ENCODE peak calls at places on chromosomes 7 and 10, in eight cellular contexts. K is cardiac muscle cell; N is tibial artery; J is transverse colon; D is SK-N-SH; X is CD8-positive, alpha-beta T cell; T is lower lobe of right lung; E is BJ. I is an unnamed sample.

GRCh38 chr7:6284055-6284400 is 11.6 kb upstream of the CYTH3 start:
- DNase-seq in K (no peak), N (peak; percentile 25), J (no peak), D (no peak), X (no peak), T (no peak), E (no peak), I (peak; percentile 86)

GRCh38 chr10:25556457-25556856 is 377.6 kb upstream of the MYO3A start:
- DNase-seq in K (no peak), N (no peak), J (no peak), D (no peak), X (no peak), T (no peak), E (no peak), I (peak; percentile 95)

GRCh38 chr7:29946428-29947186 is 43.0 kb downstream of the SCRN1 start:
- DNase-seq in K (peak; percentile 42), N (no peak), J (peak; percentile 15), D (peak; percentile 38), X (no peak), T (no peak), E (no peak), I (no peak)

GRCh38 chr7:122684504-122684903 is 14.4 kb downstream of the RNF133 start:
- DNase-seq in K (no peak), N (no peak), J (no peak), D (no peak), X (no peak), T (no peak), E (no peak), I (no peak)

GRCh38 chr10:102157224-102157623 is 5.0 kb downstream of the NOLC1 start:
- DNase-seq in K (no peak), N (no peak), J (no peak), D (no peak), X (no peak), T (no peak), E (no peak), I (no peak)

GRCh38 chr10:11035318-11035920 is 17.7 kb downstream of the CELF2 start:
- DNase-seq in K (no peak), N (no peak), J (peak; percentile 34), D (no peak), X (no peak), T (no peak), E (peak; percentile 17), I (peak; percentile 54)

GRCh38 chr7:152910545-152911013 is 151.0 kb downstream of the ACTR3B start:
- DNase-seq in K (peak; percentile 47), N (no peak), J (no peak), D (no peak), X (no peak), T (no peak), E (no peak), I (no peak)

GRCh38 chr7:150716368-150716767 is at the start of gene GIMAP1:
- DNase-seq in K (no peak), N (no peak), J (peak; percentile 41), D (no peak), X (peak; percentile 59), T (no peak), E (no peak), I (no peak)

GRCh38 chr7:117008849-117009531 is 55.7 kb downstream of the ST7 start:
- DNase-seq in K (no peak), N (no peak), J (no peak), D (no peak), X (no peak), T (no peak), E (peak; percentile 36), I (peak; percentile 49)

GRCh38 chr10:126749030-126749655 is 78.7 kb upstream of the C10orf90 start:
- DNase-seq in K (peak; percentile 82), N (no peak), J (peak; percentile 67), D (peak; percentile 61), X (peak; percentile 22), T (peak; percentile 74), E (peak; percentile 5), I (peak; percentile 40)

GRCh38 chr7:78383096-78383495 is 584.5 kb downstream of the PHTF2 start:
- DNase-seq in K (no peak), N (no peak), J (no peak), D (no peak), X (no peak), T (no peak), E (no peak), I (no peak)

GRCh38 chr10:25357269-25357668 is 182.5 kb downstream of the GPR158 start:
- DNase-seq in K (no peak), N (no peak), J (no peak), D (no peak), X (no peak), T (no peak), E (no peak), I (no peak)

GRCh38 chr10:119405505-119405807 is 137.1 kb downstream of the RGS10 start:
- DNase-seq in K (no peak), N (no peak), J (no peak), D (no peak), X (no peak), T (no peak), E (no peak), I (no peak)

DNA sequence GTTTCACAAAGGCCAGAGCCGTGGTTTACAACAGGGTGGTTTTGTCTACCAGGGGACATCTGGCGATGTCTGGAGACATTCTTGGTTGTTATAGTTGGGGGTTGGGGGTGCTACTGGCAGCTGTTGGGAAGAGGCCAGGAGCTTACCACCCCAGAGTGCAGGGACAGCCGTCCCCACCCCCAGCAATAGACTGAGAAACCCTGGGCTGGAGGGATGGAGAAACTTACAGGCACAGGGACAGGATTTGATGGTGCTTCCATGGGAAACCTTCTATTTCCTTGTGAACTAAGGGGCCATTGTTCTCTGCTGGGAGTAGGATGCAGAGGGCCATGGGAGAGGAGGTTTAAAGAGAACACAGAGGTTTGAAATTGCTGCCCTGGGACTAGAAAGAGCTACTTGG is 10.9 kb downstream of the ADCK2 start:
- DNase-seq in K (no peak), N (peak; percentile 12), J (no peak), D (no peak), X (no peak), T (no peak), E (no peak), I (no peak)
- TF ChIP-seq CTCF in K (no peak), N (no peak), J (no peak), D (no peak), X (no peak), T (no peak), E (no peak), I (no peak)

GRCh38 chr7:49479936-49480544 is 293.4 kb upstream of the VWC2 start:
- DNase-seq in K (no peak), N (no peak), J (no peak), D (no peak), X (no peak), T (no peak), E (no peak), I (no peak)
- H3K27me3 ChIP-seq in K (no peaks in the 10 kb centered on the region), N (no peaks in the 10 kb centered on the region), J (no peaks in the 10 kb centered on the region), D (no peaks in the 10 kb centered on the region), X (no peaks in the 10 kb centered on the region), T (no peaks in the 10 kb centered on the region), E (no peaks in the 10 kb centered on the region), I (no peaks in the 10 kb centered on the region)

GRCh38 chr7:138105216-138105615 is 29.0 kb downstream of the AKR1D1 start:
- DNase-seq in K (no peak), N (no peak), J (no peak), D (no peak), X (no peak), T (no peak), E (no peak), I (peak; percentile 9)
- TF ChIP-seq CTCF in K (no peak), N (no peak), J (no peak), D (no peak), X (no peak), T (no peak), E (no peak), I (no peak)

DNA sequence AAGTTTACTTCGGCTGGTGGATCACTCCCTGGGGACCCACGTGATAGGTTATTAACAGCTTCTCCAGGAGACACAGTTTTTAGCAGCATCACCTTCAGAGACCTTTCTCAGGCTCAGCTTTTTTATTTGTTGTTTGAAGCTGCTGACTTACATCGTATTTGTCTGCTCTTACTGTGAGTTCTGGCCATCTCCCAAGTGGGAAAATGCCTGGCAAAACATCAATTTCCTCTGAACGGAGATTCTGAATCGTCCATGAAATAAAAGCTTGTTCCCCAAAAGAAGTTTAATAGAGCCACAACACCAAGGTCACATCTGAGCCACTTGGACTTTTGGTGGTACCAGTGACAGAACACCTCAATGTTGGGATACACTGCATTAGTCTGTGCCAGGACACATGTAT is 178.7 kb upstream of the PODXL start:
- DNase-seq in K (no peak), N (no peak), J (no peak), D (no peak), X (no peak), T (no peak), E (no peak), I (no peak)
- H3K27me3 ChIP-seq in K (peaks cover 29% of the 10 kb centered on the region), N (no peaks in the 10 kb centered on the region), J (peaks cover 3% of the 10 kb centered on the region), D (peaks cover 15% of the 10 kb centered on the region), X (no peaks in the 10 kb centered on the region), T (peaks cover 15% of the 10 kb centered on the region), E (peaks cover 2% of the 10 kb centered on the region), I (peaks cover 9% of the 10 kb centered on the region)

DNA sequence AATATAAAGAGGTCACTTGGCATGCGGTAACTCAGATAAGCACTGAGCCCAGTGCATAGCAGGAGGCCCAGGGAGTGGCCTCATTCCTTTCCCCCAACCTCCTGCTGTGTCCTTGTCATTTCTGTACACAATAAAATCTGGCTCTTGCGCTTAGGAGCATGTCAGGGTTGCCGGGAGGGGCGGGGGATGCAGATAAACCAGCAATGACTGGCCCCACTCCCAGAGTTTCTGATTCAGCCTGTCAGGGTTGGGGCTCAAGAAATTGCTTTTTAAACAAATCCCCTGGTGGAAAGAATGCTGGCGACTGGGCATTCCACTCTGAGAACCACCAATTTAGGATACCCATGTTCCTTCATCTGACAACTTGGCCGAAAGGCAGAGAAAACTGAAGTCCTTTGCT is 376.5 kb downstream of the TCERG1L start:
- DNase-seq in K (no peak), N (no peak), J (no peak), D (no peak), X (no peak), T (no peak), E (no peak), I (no peak)
- TF ChIP-seq CTCF in K (no peak), N (no peak), J (no peak), D (no peak), X (no peak), T (no peak), E (no peak), I (no peak)

GRCh38 chr10:129955591-129956284 is 8.3 kb downstream of the EBF3 start:
- DNase-seq in K (peak; percentile 15), N (no peak), J (no peak), D (no peak), X (no peak), T (no peak), E (no peak), I (no peak)
- H3K27me3 ChIP-seq in K (peaks cover 72% of the 10 kb centered on the region), N (no peaks in the 10 kb centered on the region), J (peaks cover 91% of the 10 kb centered on the region), D (peaks cover 41% of the 10 kb centered on the region), X (peaks cover 33% of the 10 kb centered on the region), T (peaks cover 87% of the 10 kb centered on the region), E (peaks cover 17% of the 10 kb centered on the region), I (peaks cover 70% of the 10 kb centered on the region)

GRCh38 chr10:54983255-54983654 is 182.2 kb upstream of the PCDH15 start:
- DNase-seq in K (no peak), N (no peak), J (no peak), D (no peak), X (no peak), T (no peak), E (no peak), I (peak; percentile 39)

GRCh38 chr10:54985732-54986131 is 184.7 kb upstream of the PCDH15 start:
- DNase-seq in K (peak; percentile 57), N (no peak), J (no peak), D (peak; percentile 8), X (no peak), T (no peak), E (no peak), I (no peak)
- TF ChIP-seq CTCF in K (peak; percentile 8), N (peak; percentile 11), J (no peak), D (peak; percentile 69), X (no peak), T (peak; percentile 37), E (no peak), I (peak; percentile 47)

I was measured in foreskin keratinocyte.